ENCODE peak calls at places on chromosomes 1 and 21, in eight cellular contexts. A is fibroblast of mammary gland; S is astrocyte of the spinal cord; D is neural progenitor cell; F is CD8-positive, alpha-beta T cell; I is fibroblast of lung; U is fibroblast of pulmonary artery; G is psoas muscle. K is an unnamed sample.

GRCh38 chr21:44199448-44199847 is 41.3 kb downstream of the ICOSLG start:
- DNase-seq in U (no peak), S (no peak), I (no peak), D (peak), G (no peak), F (no peak), A (no peak), K (no peak)

GRCh38 chr21:42986125-42986783 is 11.9 kb downstream of the PKNOX1 start:
- DNase-seq in U (no peak), G (no peak), A (peak), S (no peak), I (no peak), F (no peak), D (no peak), K (no peak)

GRCh38 chr1:156458181-156458503 is 42.4 kb downstream of the MEF2D start:
- DNase-seq in D (no peak), U (peak), G (no peak), I (peak), A (peak), F (no peak), S (peak), K (peak)

GRCh38 chr1:100989306-100990077 is 36.1 kb downstream of the DPH5 start:
- DNase-seq in S (peak), F (no peak), D (no peak), I (peak), G (no peak), U (peak), A (peak), K (peak)

GRCh38 chr1:67713071-67713806 is 28.2 kb downstream of the GADD45A start:
- DNase-seq in A (peak), D (no peak), I (peak), S (peak), G (no peak), F (no peak), U (peak), K (peak)

GRCh38 chr1:55418625-55419024 is 203.5 kb upstream of the USP24 start:
- DNase-seq in D (no peak), S (peak), A (no peak), U (no peak), F (no peak), G (no peak), I (no peak), K (no peak)

GRCh38 chr1:174966000-174966572 is 33.7 kb upstream of the CACYBP start:
- DNase-seq in I (no peak), F (no peak), D (no peak), U (peak), A (no peak), S (no peak), G (no peak), K (no peak)

GRCh38 chr1:20430355-20431290 is 55.4 kb downstream of the CAMK2N1 start:
- DNase-seq in A (peak), U (peak), G (no peak), S (no peak), F (peak), D (peak), I (no peak), K (no peak)

GRCh38 chr1:161915978-161916377 is 107.7 kb downstream of the OLFML2B start:
- DNase-seq in D (no peak), G (no peak), A (no peak), I (no peak), U (no peak), F (no peak), S (no peak), K (no peak)

GRCh38 chr1:169108897-169109560 is 2.5 kb downstream of the ATP1B1 start:
- DNase-seq in I (peak), G (no peak), A (no peak), D (peak), S (no peak), F (no peak), U (no peak), K (no peak)

GRCh38 chr1:109299087-109299983 is 7.5 kb downstream of the MYBPHL start:
- DNase-seq in I (peak), F (no peak), G (peak), A (peak), D (no peak), S (peak), U (peak), K (no peak)

GRCh38 chr1:160466966-160467365 is 56.1 kb downstream of the SLAMF6 start:
- DNase-seq in U (no peak), A (no peak), S (no peak), D (no peak), G (no peak), I (no peak), F (no peak), K (no peak)

GRCh38 chr1:47696911-47697441 is 259.1 kb downstream of the FOXD2 start:
- DNase-seq in A (no peak), G (no peak), F (no peak), D (no peak), I (no peak), S (no peak), U (no peak), K (no peak)

GRCh38 chr21:37383066-37383465 is 16.5 kb downstream of the DYRK1A start:
- DNase-seq in U (peak), S (no peak), G (no peak), D (peak), F (no peak), I (no peak), A (peak), K (no peak)

GRCh38 chr1:77994117-77994516 is 10.6 kb upstream of the DNAJB4 start:
- DNase-seq in U (no peak), D (no peak), G (no peak), I (no peak), F (no peak), A (no peak), S (no peak), K (no peak)

GRCh38 chr1:177927021-177927596 is 42.7 kb downstream of the SEC16B start:
- DNase-seq in U (peak), F (no peak), A (peak), S (peak), D (no peak), G (no peak), I (peak), K (peak)

GRCh38 chr1:88943221-88943620 is 49.2 kb downstream of the KYAT3 start:
- DNase-seq in U (peak), I (peak), G (no peak), S (peak), D (no peak), F (no peak), A (peak), K (no peak)

GRCh38 chr1:88063605-88064004 is 620.5 kb upstream of the PKN2 start:
- DNase-seq in D (no peak), A (peak), U (no peak), G (no peak), S (peak), F (no peak), I (no peak), K (no peak)

GRCh38 chr1:28885982-28886730 is 28.2 kb upstream of the EPB41 start:
- DNase-seq in U (no peak), I (no peak), D (no peak), S (no peak), A (no peak), F (no peak), G (no peak), K (no peak)

GRCh38 chr1:170634819-170635410 is 29.0 kb upstream of the PRRX1 start:
- DNase-seq in D (no peak), G (no peak), A (peak), S (peak), F (no peak), I (peak), U (peak), K (no peak)

GRCh38 chr1:27618341-27619067 is 14.6 kb upstream of the AHDC1 start:
- DNase-seq in F (peak), I (no peak), A (no peak), U (no peak), S (no peak), G (no peak), D (no peak), K (no peak)

GRCh38 chr1:223720987-223721591 is 8.8 kb downstream of the CAPN2 start:
- DNase-seq in I (peak), G (no peak), U (peak), F (no peak), S (peak), A (peak), D (no peak), K (peak)

GRCh38 chr1:59771361-59771760 is 43.4 kb upstream of the HOOK1 start:
- DNase-seq in D (no peak), F (no peak), S (no peak), G (no peak), U (no peak), I (no peak), A (no peak), K (no peak)

GRCh38 chr1:9730096-9730901 is 78.8 kb downstream of the PIK3CD start:
- DNase-seq in D (no peak), F (no peak), U (no peak), I (no peak), A (no peak), S (no peak), G (no peak), K (no peak)

GRCh38 chr21:44962481-44962966 is 22.7 kb downstream of the SLX9 start:
- DNase-seq in S (peak), G (peak), I (peak), D (no peak), F (no peak), U (peak), A (peak), K (peak)

DNA sequence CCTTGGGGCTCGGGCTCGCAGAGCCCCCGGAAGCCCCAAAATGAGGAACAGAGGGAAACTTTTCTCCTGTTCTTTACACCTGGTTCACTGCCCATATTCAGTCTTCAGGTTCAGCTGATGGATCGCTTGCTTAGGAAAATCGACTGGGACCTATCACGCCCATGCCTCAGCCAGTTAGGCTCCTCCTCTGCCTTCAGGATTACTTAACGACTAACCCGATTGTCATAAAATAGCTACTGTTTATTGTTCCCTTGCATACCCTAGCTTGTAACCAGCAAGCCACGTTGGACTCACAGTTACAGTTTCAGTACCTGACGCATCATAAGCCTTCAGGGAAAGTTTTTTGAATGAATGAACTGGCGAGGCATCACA is 692 bp downstream of the TARDBP start:
- DNase-seq in S (no peak), U (peak), A (peak), F (no peak), I (peak), D (no peak), G (no peak), K (peak)
- H3K4me3 ChIP-seq in S (peak), U (peak), A (peak), F (peak), I (peak), D (peak), G (peak), K (peak)

GRCh38 chr1:234213576-234214128 is 159.6 kb upstream of the COA6 start:
- DNase-seq in G (no peak), S (no peak), A (no peak), U (no peak), D (peak), I (no peak), F (no peak), K (no peak)
- H3K4me3 ChIP-seq in G (peak), S (peak), A (no peak), U (no peak), D (peak), I (no peak), F (no peak), K (peak)

DNA sequence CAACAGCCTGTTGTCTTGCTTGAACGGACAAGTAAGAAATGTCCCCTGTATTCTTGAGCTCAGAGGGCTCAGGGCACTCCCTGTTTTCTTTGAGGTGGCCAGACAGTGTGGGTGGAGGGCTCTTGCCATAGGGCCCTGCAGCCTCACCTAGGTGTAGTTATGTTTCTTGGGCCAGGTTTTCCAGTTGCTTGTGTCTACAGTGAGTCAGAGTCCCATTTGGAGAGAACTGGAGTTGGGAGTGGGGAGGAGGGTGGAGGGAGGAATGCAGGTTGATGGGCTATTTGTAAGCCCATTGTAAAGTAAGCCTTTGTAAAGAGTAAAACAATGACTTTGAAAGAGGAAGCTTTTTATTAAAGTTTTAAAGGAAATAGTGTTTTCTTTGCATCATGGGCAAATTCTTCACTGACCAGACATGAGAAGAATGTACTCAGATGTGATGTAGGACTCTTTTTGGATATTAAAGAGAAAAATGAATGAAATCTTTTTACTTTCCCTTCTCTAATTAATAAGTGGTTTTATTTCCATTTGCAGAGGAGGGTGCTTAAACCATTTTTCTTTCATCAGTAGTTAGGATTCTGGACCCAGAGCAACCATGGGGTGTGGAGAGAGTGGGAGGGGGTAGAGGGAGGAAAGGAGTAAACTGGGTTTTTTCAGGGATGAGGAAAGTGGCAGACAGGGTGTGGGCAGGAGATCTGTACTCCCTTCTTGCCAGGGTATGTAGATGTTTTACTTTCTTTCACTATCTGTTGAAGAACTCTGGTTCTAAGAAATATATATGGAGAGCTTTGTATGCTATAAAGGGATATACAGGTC is 45.1 kb upstream of the MACF1 start:
- DNase-seq in F (no peak), D (peak), S (peak), U (peak), I (peak), A (no peak), G (no peak), K (no peak)
- H3K4me3 ChIP-seq in F (no peak), D (peak), S (peak), U (no peak), I (peak), A (no peak), G (peak), K (peak)

GRCh38 chr21:28459193-28459592 is 533.5 kb downstream of the LTN1 start:
- DNase-seq in A (peak), F (no peak), D (no peak), U (no peak), G (no peak), I (no peak), S (no peak), K (no peak)

GRCh38 chr21:28454978-28455600 is 537.6 kb downstream of the LTN1 start:
- DNase-seq in I (peak), S (peak), G (no peak), U (no peak), A (peak), F (no peak), D (no peak), K (no peak)
- H3K4me3 ChIP-seq in I (no peak), S (no peak), G (no peak), U (no peak), A (peak), F (no peak), D (no peak), K (no peak)

K was measured in retinal pigment epithelial cell.